ENCODE peak calls at places on chromosomes 5 and 9, in four cellular contexts. Q, W, P and C are unnamed samples.

GRCh38 chr9:30670805-30671562 is 1713.5 kb upstream of the ACO1 start:
- DNase-seq in P (no peak), Q (no peak), W (no peak), C (no peak)

GRCh38 chr9:134677743-134678142 is 36.1 kb downstream of the COL5A1 start:
- DNase-seq in Q (no peak), W (no peak), P (no peak), C (no peak)

GRCh38 chr9:105416840-105417239 is 31.0 kb upstream of the FSD1L start:
- DNase-seq in P (no peak), Q (peak), W (no peak), C (no peak)

GRCh38 chr9:12801663-12802062 is 26.8 kb downstream of the LURAP1L start:
- DNase-seq in Q (no peak), W (no peak), P (no peak), C (no peak)

GRCh38 chr5:135312255-135312935 is 86.6 kb downstream of the MACROH2A1 start:
- DNase-seq in P (no peak), W (no peak), Q (no peak), C (peak)

GRCh38 chr5:133365326-133365725 is 247.0 kb downstream of the FSTL4 start:
- DNase-seq in P (no peak), Q (peak), W (peak), C (no peak)

GRCh38 chr9:36745977-36746376 is 173.3 kb downstream of the MELK start:
- DNase-seq in P (no peak), Q (no peak), W (no peak), C (no peak)

GRCh38 chr9:35690447-35691324 is 961 bp upstream of the TPM2 start:
- DNase-seq in P (peak), W (peak), Q (peak), C (no peak)

GRCh38 chr5:146667633-146668032 is 151.6 kb upstream of the GPR151 start:
- DNase-seq in Q (no peak), W (no peak), P (no peak), C (peak)

GRCh38 chr5:122306461-122306860 is 5.6 kb upstream of the SNCAIP start:
- DNase-seq in Q (no peak), W (no peak), P (no peak), C (no peak)

GRCh38 chr5:168443950-168444700 is 42.1 kb upstream of the RARS1 start:
- DNase-seq in Q (no peak), P (no peak), W (no peak), C (no peak)

GRCh38 chr5:168869615-168870227 is 290.6 kb upstream of the PANK3 start:
- DNase-seq in Q (no peak), P (no peak), W (no peak), C (no peak)

GRCh38 chr9:89375181-89375760 is 57.0 kb downstream of the SECISBP2 start:
- DNase-seq in Q (peak), P (no peak), W (no peak), C (peak)

GRCh38 chr9:82021198-82021597 is 32.6 kb downstream of the SPATA31D1 start:
- DNase-seq in W (no peak), Q (no peak), P (peak), C (peak)

GRCh38 chr9:122261469-122261881 is 3.2 kb downstream of the RBM18 start:
- DNase-seq in Q (no peak), P (peak), W (no peak), C (peak)

GRCh38 chr5:97476852-97477534 is 293.9 kb upstream of the RIOK2 start:
- DNase-seq in P (no peak), W (no peak), Q (no peak), C (no peak)

GRCh38 chr9:135674977-135675376 is 11.9 kb downstream of the LCN9 start:
- DNase-seq in W (no peak), Q (no peak), P (no peak), C (no peak)

GRCh38 chr5:34930527-34930844 is 1.1 kb downstream of the DNAJC21 start:
- DNase-seq in W (no peak), P (no peak), Q (no peak), C (no peak)

GRCh38 chr5:958701-959571 is 49.7 kb upstream of the NKD2 start:
- DNase-seq in W (peak), P (peak), Q (no peak), C (no peak)

GRCh38 chr9:83188272-83188671 is 125.3 kb upstream of the RASEF start:
- DNase-seq in W (no peak), P (no peak), Q (no peak), C (peak)

GRCh38 chr5:68898961-68899471 is 194.8 kb upstream of the SLC30A5 start:
- DNase-seq in P (peak), Q (no peak), W (no peak), C (peak)

GRCh38 chr5:123528059-123528458 is 16.1 kb downstream of the CSNK1G3 start:
- DNase-seq in P (no peak), Q (no peak), W (no peak), C (no peak)

GRCh38 chr9:77943053-77943452 is 88.6 kb downstream of the GNAQ start:
- DNase-seq in Q (no peak), P (no peak), W (no peak), C (no peak)

GRCh38 chr5:136080483-136081180 is 51.8 kb downstream of the TGFBI start:
- DNase-seq in Q (peak), W (peak), P (no peak), C (peak)

GRCh38 chr5:9112520-9113291 is 433.2 kb downstream of the SEMA5A start:
- DNase-seq in P (peak), Q (no peak), W (no peak), C (peak)

GRCh38 chr9:34716711-34717110 is 6.8 kb upstream of the CCL21 start:
- DNase-seq in P (no peak), Q (no peak), W (no peak), C (peak)

GRCh38 chr5:139820130-139820529 is 24.5 kb downstream of the PSD2 start:
- DNase-seq in P (no peak), Q (no peak), W (no peak), C (no peak)

GRCh38 chr5:174571662-174572397 is 152.6 kb upstream of the MSX2 start:
- DNase-seq in P (peak), W (no peak), Q (no peak), C (peak)

GRCh38 chr5:42057254-42057690 is 132.2 kb downstream of the FBXO4 start:
- DNase-seq in P (peak), Q (peak), W (peak), C (peak)

GRCh38 chr9:94894111-94894699 is 167.7 kb downstream of the AOPEP start:
- DNase-seq in Q (no peak), W (no peak), P (no peak), C (no peak)

GRCh38 chr9:84990416-84990815 is 320.9 kb downstream of the NTRK2 start:
- DNase-seq in Q (no peak), P (peak), W (no peak), C (peak)

GRCh38 chr9:100443781-100444768 is 17.1 kb downstream of the MSANTD3 start:
- DNase-seq in Q (no peak), P (no peak), W (no peak), C (no peak)

GRCh38 chr9:83778164-83778563 is 39.4 kb downstream of the GKAP1 start:
- DNase-seq in P (no peak), Q (no peak), W (no peak), C (no peak)

GRCh38 chr5:94314507-94315170 is 303.8 kb downstream of the KIAA0825 start:
- DNase-seq in Q (no peak), W (no peak), P (no peak), C (no peak)

GRCh38 chr5:81878333-81878732 is 93.5 kb upstream of the ATG10 start:
- DNase-seq in W (no peak), P (no peak), Q (no peak), C (no peak)

GRCh38 chr9:119283118-119283794 is 86.0 kb downstream of the BRINP1 start:
- DNase-seq in W (no peak), P (peak), Q (no peak), C (peak)

GRCh38 chr9:99134893-99135341 is 30.0 kb downstream of the TGFBR1 start:
- DNase-seq in W (no peak), P (no peak), Q (no peak), C (no peak)

GRCh38 chr5:139273572-139274264 is 19.8 kb upstream of the MATR3 start:
- DNase-seq in Q (peak), P (peak), W (peak), C (peak)

GRCh38 chr5:157858527-157859226 is at the start of gene CLINT1:
- DNase-seq in Q (peak), P (peak), W (peak), C (peak)
- TF ChIP-seq CTCF in Q (no peak), P (no peak), W (no peak), C (no peak)

DNA sequence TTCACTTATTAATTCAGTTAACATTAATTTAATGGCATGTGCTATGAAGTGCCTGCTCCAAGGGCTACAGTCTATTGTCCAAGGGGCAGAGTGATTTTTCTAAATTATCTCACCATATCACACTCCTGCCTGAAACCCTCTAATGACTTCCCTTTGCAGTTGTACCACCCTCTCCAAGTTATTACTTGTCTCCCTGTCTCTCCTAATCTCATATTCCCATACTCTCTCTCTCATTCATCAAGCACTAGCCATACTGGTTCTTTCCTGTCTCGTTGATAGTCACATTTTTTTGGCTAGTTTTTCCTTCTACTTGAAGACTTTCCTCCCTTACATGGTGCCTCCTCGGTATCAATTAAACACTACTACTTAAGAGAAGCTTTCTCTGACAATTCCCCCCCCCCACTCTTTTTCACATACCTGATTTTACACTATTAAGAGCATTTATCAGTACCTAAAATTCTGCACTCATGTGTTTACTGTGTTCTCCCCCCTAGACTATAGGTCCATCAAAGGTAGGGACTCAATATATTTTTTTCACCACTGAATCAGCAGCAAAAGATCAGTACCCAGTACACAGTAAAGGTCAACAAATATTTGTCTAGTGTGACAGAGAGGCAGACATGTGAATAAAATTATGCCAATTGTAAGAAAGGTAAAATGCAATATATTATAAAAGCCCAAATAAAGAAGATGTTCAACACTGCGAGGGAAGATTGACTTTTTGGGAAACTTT is 19.0 kb downstream of the RICTOR start:
- DNase-seq in Q (no peak), W (no peak), P (no peak), C (no peak)
- TF ChIP-seq CTCF in Q (no peak), W (no peak), P (no peak), C (no peak)

GRCh38 chr9:7848498-7848897 is 48.9 kb upstream of the DMAC1 start:
- DNase-seq in P (no peak), Q (no peak), W (no peak), C (no peak)

GRCh38 chr9:7841831-7842230 is 42.3 kb upstream of the DMAC1 start:
- DNase-seq in W (no peak), Q (no peak), P (no peak), C (no peak)

DNA sequence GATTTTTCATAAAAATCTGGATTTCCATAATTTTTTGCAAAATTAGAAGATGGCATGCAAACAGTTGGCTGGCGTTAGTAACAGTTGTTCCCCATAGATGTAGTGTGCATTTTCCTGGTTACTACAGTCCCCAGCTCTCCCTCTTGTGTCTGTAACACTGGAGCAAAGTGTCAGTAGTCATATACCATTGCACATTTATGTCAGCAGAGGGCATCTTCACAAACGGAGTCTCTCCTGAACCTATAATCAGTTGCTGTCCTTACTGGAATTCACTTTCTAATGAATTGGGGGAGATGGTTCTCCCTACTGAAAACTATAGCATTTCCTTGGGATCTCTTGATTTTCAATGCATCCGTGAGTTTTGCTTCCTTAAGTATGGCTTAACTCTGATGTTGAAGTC is 44.7 kb upstream of the DMAC1 start:
- DNase-seq in Q (peak), W (no peak), P (no peak), C (peak)
- TF ChIP-seq CTCF in Q (no peak), W (peak), P (no peak), C (peak)

DNA sequence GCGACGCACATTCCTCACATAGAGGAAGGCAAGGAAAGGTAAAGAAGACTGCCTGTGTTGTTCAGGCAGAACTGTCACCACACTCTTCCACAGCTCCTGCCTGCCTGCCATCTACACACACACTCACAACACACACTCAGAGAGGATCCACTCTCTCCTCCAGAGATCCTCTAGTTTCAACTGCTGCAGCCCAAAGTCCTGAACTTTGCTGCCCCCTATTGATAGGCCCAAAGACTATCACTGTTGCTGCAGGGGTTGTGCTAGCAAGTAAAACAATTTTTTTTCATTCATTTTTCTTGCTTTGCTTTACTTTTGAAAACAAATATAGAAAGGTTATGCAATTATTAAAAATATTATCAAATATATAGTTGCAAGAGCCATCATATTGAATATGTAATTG is 5.9 kb upstream of the CFAP90 start:
- DNase-seq in P (no peak), Q (peak), W (no peak), C (peak)
- TF ChIP-seq CTCF in P (peak), Q (peak), W (peak), C (peak)

GRCh38 chr5:89123607-89124006 is 240.6 kb upstream of the MEF2C start:
- DNase-seq in P (no peak), W (no peak), Q (no peak), C (no peak)

GRCh38 chr5:89125372-89125771 is 242.4 kb upstream of the MEF2C start:
- DNase-seq in Q (no peak), P (no peak), W (no peak), C (no peak)

GRCh38 chr5:89117131-89117644 is 234.2 kb upstream of the MEF2C start:
- DNase-seq in P (peak), W (no peak), Q (peak), C (peak)

GRCh38 chr5:89120719-89121118 is 237.7 kb upstream of the MEF2C start:
- DNase-seq in Q (no peak), W (no peak), P (no peak), C (peak)
- TF ChIP-seq CTCF in Q (no peak), W (no peak), P (no peak), C (no peak)

GRCh38 chr9:1453636-1454035 is 403.5 kb downstream of the DMRT2 start:
- DNase-seq in W (no peak), P (no peak), Q (no peak), C (no peak)
- TF ChIP-seq CTCF in W (peak), P (no peak), Q (no peak), C (peak)